ENCODE peak calls at places on chromosome 2, in eight cellular contexts. Z is nephron progenitor cell; K is HuH-7.5; H is SW480; F is activated T-cell treated with anti-CD3 and anti-CD28 coated beads for 4 hours; X is GM23248; V is astrocyte of the spinal cord; D is activated CD4-positive, alpha-beta T cell treated with anti-CD3 and anti-CD28 coated beads, Interleukin-2, amount 50 U/mL, for 24 hours. G is an unnamed sample.

GRCh38 chr2:67872481-67872880 is 190.3 kb downstream of the C1D start:
- DNase-seq in Z (no peak), K (no peak), H (peak), F (no peak), X (peak), V (no peak), D (no peak), G (no peak)

GRCh38 chr2:220855296-220855695 is 716.8 kb downstream of the EPHA4 start:
- DNase-seq in Z (no peak), K (no peak), H (no peak), F (no peak), X (peak), V (peak), D (no peak), G (no peak)

GRCh38 chr2:37641582-37642111 is 29.8 kb downstream of the CDC42EP3 start:
- DNase-seq in Z (no peak), K (no peak), H (no peak), F (no peak), X (peak), V (peak), D (no peak), G (no peak)

GRCh38 chr2:239014458-239014857 is 166.6 kb downstream of the TWIST2 start:
- DNase-seq in Z (no peak), K (no peak), H (no peak), F (no peak), X (no peak), V (no peak), D (no peak), G (no peak)

GRCh38 chr2:3270095-3270478 is 107.5 kb downstream of the EIPR1 start:
- DNase-seq in Z (no peak), K (no peak), H (no peak), F (no peak), X (no peak), V (no peak), D (no peak), G (no peak)

GRCh38 chr2:19536136-19536535 is 177.7 kb upstream of the OSR1 start:
- DNase-seq in Z (no peak), K (no peak), H (peak), F (no peak), X (peak), V (no peak), D (no peak), G (no peak)

GRCh38 chr2:239544141-239544800 is 143.5 kb upstream of the HDAC4 start:
- DNase-seq in Z (no peak), K (no peak), H (no peak), F (no peak), X (peak), V (peak), D (no peak), G (no peak)

GRCh38 chr2:113225505-113226259 is 51.9 kb downstream of the PSD4 start:
- DNase-seq in Z (peak), K (no peak), H (peak), F (no peak), X (peak), V (peak), D (no peak), G (no peak)

GRCh38 chr2:10931710-10932255 is 20.0 kb downstream of the KCNF1 start:
- DNase-seq in Z (no peak), K (no peak), H (no peak), F (no peak), X (peak), V (peak), D (no peak), G (no peak)

GRCh38 chr2:198285216-198285615 is 480.8 kb downstream of the PLCL1 start:
- DNase-seq in Z (no peak), K (no peak), H (no peak), F (no peak), X (no peak), V (no peak), D (no peak), G (no peak)

GRCh38 chr2:199309411-199309810 is 148.3 kb downstream of the SATB2 start:
- DNase-seq in Z (no peak), K (no peak), H (no peak), F (no peak), X (no peak), V (no peak), D (no peak), G (no peak)

GRCh38 chr2:45131587-45131986 is 122.3 kb upstream of the SIX2 start:
- DNase-seq in Z (no peak), K (no peak), H (no peak), F (no peak), X (no peak), V (peak), D (no peak), G (no peak)

GRCh38 chr2:42755161-42755900 is 8.6 kb downstream of the OXER1 start:
- DNase-seq in Z (no peak), K (no peak), H (no peak), F (no peak), X (peak), V (no peak), D (no peak), G (no peak)

GRCh38 chr2:169362346-169363026 is at the start of gene LRP2:
- DNase-seq in Z (peak), K (peak), H (peak), F (no peak), X (peak), V (peak), D (no peak), G (peak)

GRCh38 chr2:79966882-79967281 is 337.7 kb downstream of the LRRTM1 start:
- DNase-seq in Z (no peak), K (no peak), H (no peak), F (no peak), X (no peak), V (no peak), D (no peak), G (no peak)

GRCh38 chr2:28586864-28587263 is 91.0 kb downstream of the PLB1 start:
- DNase-seq in Z (no peak), K (no peak), H (peak), F (no peak), X (no peak), V (no peak), D (no peak), G (no peak)